ENCODE peak calls at places on chromosomes 7 and 10, in four cellular contexts. U is endothelial cell, I is A549, G is HFFc6. J is an unnamed sample.

GRCh38 chr7:94067506-94067905 is 63.4 kb upstream of the BET1 start:
- DNase-seq in U (no peak), I (no peak), G (no peak), J (no peak)

GRCh38 chr10:122709971-122710370 is 10.3 kb upstream of the C10orf120 start:
- DNase-seq in U (no peak), I (no peak), G (no peak), J (no peak)

GRCh38 chr7:6705959-6706665 is 635 bp downstream of the ZNF12 start:
- DNase-seq in U (peak; percentile 44), I (peak; percentile 36), G (peak; percentile 5), J (no peak)

GRCh38 chr10:31515819-31516402 is 196.9 kb downstream of the ZEB1 start:
- DNase-seq in U (no peak), I (no peak), G (no peak), J (no peak)

GRCh38 chr10:97254694-97255093 is 37.7 kb downstream of the ARHGAP19 start:
- DNase-seq in U (no peak), I (no peak), G (no peak), J (no peak)

GRCh38 chr10:48461623-48462481 is 143.0 kb downstream of the ARHGAP22 start:
- DNase-seq in U (no peak), I (no peak), G (no peak), J (no peak)

GRCh38 chr10:46514431-46514861 is 42.0 kb downstream of the GPRIN2 start:
- DNase-seq in U (no peak), I (no peak), G (no peak), J (no peak)

GRCh38 chr7:67137464-67137863 is 140.8 kb downstream of the TYW1 start:
- DNase-seq in U (no peak), I (no peak), G (peak; percentile 3), J (no peak)

GRCh38 chr7:21086688-21087087 is 300.0 kb upstream of the SP8 start:
- DNase-seq in U (no peak), I (no peak), G (no peak), J (no peak)

GRCh38 chr7:135232087-135232486 is 1.6 kb upstream of the STRA8 start:
- DNase-seq in U (no peak), I (no peak), G (no peak), J (no peak)

GRCh38 chr7:41978858-41979257 is 258.2 kb downstream of the GLI3 start:
- DNase-seq in U (no peak), I (no peak), G (no peak), J (no peak)

GRCh38 chr7:80082214-80082613 is 52.4 kb upstream of the GNAI1 start:
- DNase-seq in U (no peak), I (no peak), G (no peak), J (no peak)

GRCh38 chr7:18574235-18574540 is 78.6 kb downstream of the HDAC9 start:
- DNase-seq in U (no peak), I (no peak), G (no peak), J (no peak)

GRCh38 chr10:1187855-1188555 is 131.8 kb downstream of the WDR37 start:
- DNase-seq in U (no peak), I (no peak), G (no peak), J (no peak)

GRCh38 chr7:92569137-92569536 is 21.1 kb downstream of the FAM133B start:
- DNase-seq in U (no peak), I (no peak), G (no peak), J (no peak)

GRCh38 chr10:112094984-112095383 is 88.6 kb downstream of the GPAM start:
- DNase-seq in U (no peak), I (no peak), G (no peak), J (no peak)

GRCh38 chr7:27424749-27425148 is 182.1 kb downstream of the EVX1 start:
- DNase-seq in U (no peak), I (no peak), G (no peak), J (no peak)

GRCh38 chr10:112782176-112782907 is 167.7 kb upstream of the TCF7L2 start:
- DNase-seq in U (no peak), I (no peak), G (no peak), J (no peak)

GRCh38 chr7:132141109-132141508 is 435.2 kb downstream of the PLXNA4 start:
- DNase-seq in U (no peak), I (no peak), G (peak; percentile 7), J (no peak)

GRCh38 chr7:28754027-28754426 is 204.1 kb downstream of the TRIL start:
- DNase-seq in U (no peak), I (peak; percentile 9), G (peak; percentile 5), J (no peak)

GRCh38 chr7:112290065-112290464 is 83.6 kb downstream of the ZNF277 start:
- DNase-seq in U (no peak), I (no peak), G (peak; percentile 40), J (no peak)

GRCh38 chr7:95481768-95482167 is 4.0 kb upstream of the ASB4 start:
- DNase-seq in U (no peak), I (no peak), G (no peak), J (no peak)

GRCh38 chr10:71632896-71633600 is 86.5 kb downstream of the C10orf105 start:
- DNase-seq in U (no peak), I (no peak), G (no peak), J (no peak)

GRCh38 chr10:110408203-110408871 is 89.4 kb upstream of the DUSP5 start:
- DNase-seq in U (no peak), I (no peak), G (peak; percentile 66), J (no peak)

GRCh38 chr7:101598422-101598957 is 30.6 kb downstream of the MYL10 start:
- DNase-seq in U (no peak), I (no peak), G (no peak), J (no peak)

GRCh38 chr10:88728107-88728763 is 22.2 kb downstream of the LIPK start:
- DNase-seq in U (peak; percentile 78), I (no peak), G (no peak), J (no peak)
- TF ChIP-seq CTCF in U (peak; percentile 80), I (peak; percentile 13), G (peak; percentile 67), J (no peak)

DNA sequence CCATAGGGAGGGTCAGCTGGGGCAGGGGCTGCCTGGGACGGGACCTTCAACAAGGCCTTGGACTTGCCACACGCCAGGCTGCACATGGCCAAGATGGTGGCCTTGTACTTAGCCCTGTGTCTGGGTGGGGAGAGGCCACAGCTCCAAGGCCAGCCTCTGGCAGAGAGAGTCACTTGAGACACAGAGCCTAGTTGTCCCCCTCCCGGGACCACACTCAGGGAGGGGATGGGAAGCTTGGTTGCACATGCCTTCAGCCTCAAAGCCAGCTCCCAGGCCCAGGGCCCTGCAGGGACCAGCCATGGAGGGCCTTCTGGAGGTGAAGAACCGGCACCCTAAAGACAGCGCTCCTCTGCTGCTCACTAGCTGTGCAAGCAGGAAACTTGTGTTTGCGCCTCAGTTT is 16.7 kb downstream of the MMRN2 start:
- DNase-seq in U (no peak), I (no peak), G (no peak), J (no peak)
- TF ChIP-seq CTCF in U (no peak), I (no peak), G (no peak), J (no peak)

GRCh38 chr10:34186013-34186412 is 629.1 kb downstream of the PARD3 start:
- DNase-seq in U (no peak), I (no peak), G (no peak), J (no peak)
- TF ChIP-seq CTCF in U (no peak), I (no peak), G (no peak), J (no peak)

GRCh38 chr10:96025566-96025965 is 17.8 kb upstream of the CCNJ start:
- DNase-seq in U (peak; percentile 28), I (peak; percentile 18), G (no peak), J (no peak)
- TF ChIP-seq CTCF in U (no peak), I (no peak), G (peak; percentile 19), J (no peak)

DNA sequence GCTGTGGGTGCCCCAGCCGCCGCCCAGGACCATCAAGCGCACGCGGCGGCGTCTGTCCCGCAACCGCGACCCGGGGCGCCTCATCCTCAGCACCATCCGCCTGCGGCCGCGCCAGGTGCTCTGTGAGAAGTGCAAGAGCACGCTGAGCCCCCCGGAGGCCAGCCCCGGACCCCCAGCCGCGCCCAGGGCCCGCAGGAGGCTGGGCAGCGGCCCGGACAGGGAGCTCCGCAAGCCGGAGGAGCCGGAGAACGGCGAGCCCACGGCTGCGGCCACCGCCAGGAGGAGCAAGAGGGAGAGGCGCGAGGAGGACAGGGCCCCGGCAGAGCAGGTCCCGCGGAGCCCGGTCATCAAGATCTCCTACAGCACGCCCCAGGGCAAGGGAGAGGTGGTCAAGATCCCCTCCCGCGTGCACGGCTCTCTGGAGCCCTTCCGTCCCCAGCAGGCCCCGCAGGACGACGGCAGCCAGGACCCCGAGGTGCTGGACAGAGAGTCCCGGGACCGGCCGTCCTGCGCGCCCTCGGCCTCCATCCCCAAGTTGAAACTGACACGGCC is 8.0 kb downstream of the PWWP2B start:
- DNase-seq in U (peak; percentile 53), I (no peak), G (no peak), J (no peak)
- TF ChIP-seq CTCF in U (no peak), I (no peak), G (no peak), J (no peak)

DNA sequence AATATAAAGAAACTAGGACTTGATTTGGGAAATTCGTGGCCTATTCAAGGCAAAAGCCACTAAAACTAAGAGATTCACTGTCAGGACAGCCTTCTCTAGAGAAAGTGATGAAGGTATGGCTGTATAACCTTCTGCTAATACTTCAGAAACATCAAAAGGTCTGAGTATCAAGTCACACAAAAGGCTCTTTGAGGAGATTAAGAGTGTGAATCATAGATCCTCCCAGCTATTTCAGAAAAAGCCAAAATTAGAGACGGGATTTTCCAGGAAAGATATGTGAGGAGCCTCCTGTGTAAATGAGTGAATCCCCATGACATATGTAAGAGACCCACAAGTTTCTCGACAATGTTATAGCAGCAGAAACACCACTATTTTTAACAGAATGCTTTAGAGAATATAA is 56.2 kb downstream of the UBE3C start:
- DNase-seq in U (no peak), I (no peak), G (no peak), J (no peak)
- TF ChIP-seq CTCF in U (no peak), I (no peak), G (no peak), J (no peak)

GRCh38 chr10:102752934-102753664 is 9.4 kb downstream of the WBP1L start:
- DNase-seq in U (no peak), I (peak; percentile 46), G (peak; percentile 70), J (no peak)
- TF ChIP-seq CTCF in U (peak; percentile 29), I (peak; percentile 58), G (peak; percentile 82), J (no peak)

GRCh38 chr10:72875250-72876055 is 18.1 kb upstream of the OIT3 start:
- DNase-seq in U (no peak), I (peak; percentile 31), G (peak; percentile 23), J (no peak)
- TF ChIP-seq CTCF in U (peak; percentile 35), I (peak; percentile 75), G (peak; percentile 75), J (no peak)

GRCh38 chr7:131074043-131074442 is 253.6 kb upstream of the MKLN1 start:
- DNase-seq in U (no peak), I (no peak), G (no peak), J (no peak)

GRCh38 chr7:131068604-131069021 is 259.1 kb upstream of the MKLN1 start:
- DNase-seq in U (no peak), I (peak; percentile 29), G (peak; percentile 39), J (no peak)

GRCh38 chr7:131074585-131074984 is 253.1 kb upstream of the MKLN1 start:
- DNase-seq in U (no peak), I (no peak), G (no peak), J (no peak)

GRCh38 chr7:131072505-131073091 is 255.1 kb upstream of the MKLN1 start:
- DNase-seq in U (no peak), I (peak; percentile 43), G (no peak), J (no peak)

GRCh38 chr7:131071786-131072504 is 255.7 kb upstream of the MKLN1 start:
- DNase-seq in U (no peak), I (no peak), G (peak; percentile 40), J (no peak)
- TF ChIP-seq CTCF in U (peak; percentile 65), I (peak; percentile 46), G (peak; percentile 75), J (no peak)